ENCODE peak calls at places on chromosomes 7 and 10, in nine cellular contexts. C, L, M, U, T, P, Q, B and I are unnamed samples.
A peak's percentile ranks its signal among the peaks of the same experiment; 100 is the strongest.

GRCh38 chr7:35875292-35875691 is 74.4 kb downstream of the SEPTIN7 start:
- DNase-seq in C (no peak), L (no peak), M (no peak), U (no peak), T (no peak), P (no peak), Q (no peak), B (peak; percentile 40), I (no peak)

GRCh38 chr7:50159154-50159553 is 66.1 kb upstream of the ZPBP start:
- DNase-seq in C (no peak), L (no peak), M (no peak), U (no peak), T (no peak), P (no peak), Q (no peak), B (no peak), I (no peak)

GRCh38 chr7:16531682-16532081 is 5.1 kb downstream of the LRRC72 start:
- DNase-seq in C (no peak), L (no peak), M (no peak), U (no peak), T (no peak), P (no peak), Q (no peak), B (no peak), I (no peak)

GRCh38 chr10:19488592-19489280 is 327.5 kb upstream of the PLXDC2 start:
- DNase-seq in C (peak; percentile 34), L (no peak), M (peak; percentile 62), U (peak; percentile 14), T (no peak), P (no peak), Q (no peak), B (no peak), I (no peak)

GRCh38 chr7:73599151-73599882 is 20.9 kb upstream of the TBL2 start:
- DNase-seq in C (no peak), L (no peak), M (no peak), U (no peak), T (no peak), P (no peak), Q (no peak), B (no peak), I (no peak)

GRCh38 chr7:147432068-147432467 is 1158.5 kb upstream of the C7orf33 start:
- DNase-seq in C (no peak), L (no peak), M (no peak), U (no peak), T (peak; percentile 18), P (no peak), Q (no peak), B (peak; percentile 49), I (peak; percentile 39)

GRCh38 chr7:137195996-137196395 is 147.5 kb downstream of the PTN start:
- DNase-seq in C (no peak), L (no peak), M (no peak), U (no peak), T (no peak), P (no peak), Q (no peak), B (no peak), I (no peak)

GRCh38 chr10:119478111-119479047 is 64.1 kb downstream of the RGS10 start:
- DNase-seq in C (no peak), L (no peak), M (no peak), U (no peak), T (no peak), P (no peak), Q (no peak), B (no peak), I (no peak)

GRCh38 chr10:116729243-116729642 is 13.1 kb downstream of the HSPA12A start:
- DNase-seq in C (no peak), L (no peak), M (no peak), U (no peak), T (no peak), P (no peak), Q (no peak), B (no peak), I (no peak)

GRCh38 chr7:107277331-107277730 is 108.5 kb downstream of the HBP1 start:
- DNase-seq in C (no peak), L (no peak), M (no peak), U (no peak), T (no peak), P (no peak), Q (no peak), B (peak; percentile 0), I (no peak)

GRCh38 chr7:72163266-72163665 is 248.9 kb downstream of the CALN1 start:
- DNase-seq in C (no peak), L (no peak), M (no peak), U (no peak), T (no peak), P (no peak), Q (no peak), B (no peak), I (no peak)

GRCh38 chr10:110643670-110644597 is at the start of gene RBM20:
- DNase-seq in C (no peak), L (peak; percentile 23), M (peak; percentile 29), U (no peak), T (peak; percentile 63), P (peak; percentile 9), Q (no peak), B (no peak), I (peak; percentile 81)